ENCODE peak calls at places on chromosome 1, in ten cellular contexts. One of them, this sample, is unnamed.

GRCh38 chr1:198088360-198089071 is 68.3 kb upstream of the NEK7 start:
- DNase-seq in psoas muscle: no peak
- DNase-seq in cardiac fibroblast: peak
- DNase-seq in hepatocyte: peak
- DNase-seq in brain microvascular endothelial cell: peak
- DNase-seq in epithelial cell of esophagus: peak
- DNase-seq in neural progenitor cell: peak
- DNase-seq in fibroblast of pulmonary artery: peak
- DNase-seq in upper lobe of left lung: peak
- DNase-seq in esophagus squamous epithelium: no peak
- DNase-seq in this sample: peak

GRCh38 chr1:115492880-115493279 is 148.9 kb upstream of the VANGL1 start:
- DNase-seq in psoas muscle: no peak
- DNase-seq in cardiac fibroblast: peak
- DNase-seq in hepatocyte: no peak
- DNase-seq in brain microvascular endothelial cell: no peak
- DNase-seq in epithelial cell of esophagus: peak
- DNase-seq in neural progenitor cell: no peak
- DNase-seq in fibroblast of pulmonary artery: no peak
- DNase-seq in upper lobe of left lung: no peak
- DNase-seq in esophagus squamous epithelium: no peak
- DNase-seq in this sample: peak

GRCh38 chr1:216562383-216562782 is 139.1 kb upstream of the USH2A start:
- DNase-seq in psoas muscle: no peak
- DNase-seq in cardiac fibroblast: no peak
- DNase-seq in hepatocyte: no peak
- DNase-seq in brain microvascular endothelial cell: no peak
- DNase-seq in epithelial cell of esophagus: no peak
- DNase-seq in neural progenitor cell: peak
- DNase-seq in fibroblast of pulmonary artery: no peak
- DNase-seq in upper lobe of left lung: no peak
- DNase-seq in esophagus squamous epithelium: no peak
- DNase-seq in this sample: no peak

GRCh38 chr1:245142171-245142798 is 12.5 kb upstream of the KIF26B start:
- DNase-seq in psoas muscle: no peak
- DNase-seq in cardiac fibroblast: no peak
- DNase-seq in hepatocyte: no peak
- DNase-seq in brain microvascular endothelial cell: no peak
- DNase-seq in epithelial cell of esophagus: no peak
- DNase-seq in neural progenitor cell: no peak
- DNase-seq in fibroblast of pulmonary artery: no peak
- DNase-seq in upper lobe of left lung: no peak
- DNase-seq in esophagus squamous epithelium: no peak
- DNase-seq in this sample: no peak

GRCh38 chr1:226526801-226527595 is 21.6 kb upstream of the STUM start:
- DNase-seq in psoas muscle: peak
- DNase-seq in cardiac fibroblast: peak
- DNase-seq in hepatocyte: no peak
- DNase-seq in brain microvascular endothelial cell: peak
- DNase-seq in epithelial cell of esophagus: peak
- DNase-seq in neural progenitor cell: peak
- DNase-seq in fibroblast of pulmonary artery: peak
- DNase-seq in upper lobe of left lung: no peak
- DNase-seq in esophagus squamous epithelium: no peak
- DNase-seq in this sample: peak

GRCh38 chr1:214957330-214958137 is 125.0 kb upstream of the KCNK2 start:
- DNase-seq in psoas muscle: no peak
- DNase-seq in cardiac fibroblast: peak
- DNase-seq in hepatocyte: peak
- DNase-seq in brain microvascular endothelial cell: peak
- DNase-seq in epithelial cell of esophagus: peak
- DNase-seq in neural progenitor cell: no peak
- DNase-seq in fibroblast of pulmonary artery: peak
- DNase-seq in upper lobe of left lung: no peak
- DNase-seq in esophagus squamous epithelium: no peak
- DNase-seq in this sample: peak

GRCh38 chr1:167512262-167512661 is 6.1 kb downstream of the CD247 start:
- DNase-seq in psoas muscle: no peak
- DNase-seq in cardiac fibroblast: no peak
- DNase-seq in hepatocyte: no peak
- DNase-seq in brain microvascular endothelial cell: no peak
- DNase-seq in epithelial cell of esophagus: no peak
- DNase-seq in neural progenitor cell: no peak
- DNase-seq in fibroblast of pulmonary artery: no peak
- DNase-seq in upper lobe of left lung: no peak
- DNase-seq in esophagus squamous epithelium: no peak
- DNase-seq in this sample: no peak

GRCh38 chr1:245039196-245039595 is 115.6 kb upstream of the KIF26B start:
- DNase-seq in psoas muscle: no peak
- DNase-seq in cardiac fibroblast: no peak
- DNase-seq in hepatocyte: no peak
- DNase-seq in brain microvascular endothelial cell: no peak
- DNase-seq in epithelial cell of esophagus: no peak
- DNase-seq in neural progenitor cell: no peak
- DNase-seq in fibroblast of pulmonary artery: no peak
- DNase-seq in upper lobe of left lung: no peak
- DNase-seq in esophagus squamous epithelium: no peak
- DNase-seq in this sample: no peak

GRCh38 chr1:172993640-172994039 is 57.1 kb downstream of the TNFSF18 start:
- DNase-seq in psoas muscle: no peak
- DNase-seq in cardiac fibroblast: peak
- DNase-seq in hepatocyte: no peak
- DNase-seq in brain microvascular endothelial cell: no peak
- DNase-seq in epithelial cell of esophagus: no peak
- DNase-seq in neural progenitor cell: no peak
- DNase-seq in fibroblast of pulmonary artery: peak
- DNase-seq in upper lobe of left lung: no peak
- DNase-seq in esophagus squamous epithelium: no peak
- DNase-seq in this sample: no peak

GRCh38 chr1:180924939-180925338 is 12.2 kb downstream of the KIAA1614 start:
- DNase-seq in psoas muscle: no peak
- DNase-seq in cardiac fibroblast: no peak
- DNase-seq in hepatocyte: no peak
- DNase-seq in brain microvascular endothelial cell: no peak
- DNase-seq in epithelial cell of esophagus: no peak
- DNase-seq in neural progenitor cell: no peak
- DNase-seq in fibroblast of pulmonary artery: no peak
- DNase-seq in upper lobe of left lung: no peak
- DNase-seq in esophagus squamous epithelium: no peak
- DNase-seq in this sample: no peak

GRCh38 chr1:200628223-200628868 is 7.8 kb upstream of the KIF14 start:
- DNase-seq in psoas muscle: no peak
- DNase-seq in cardiac fibroblast: no peak
- DNase-seq in hepatocyte: no peak
- DNase-seq in brain microvascular endothelial cell: no peak
- DNase-seq in epithelial cell of esophagus: no peak
- DNase-seq in neural progenitor cell: no peak
- DNase-seq in fibroblast of pulmonary artery: no peak
- DNase-seq in upper lobe of left lung: no peak
- DNase-seq in esophagus squamous epithelium: no peak
- DNase-seq in this sample: no peak
- H3K4me3 ChIP-seq in psoas muscle: no peak
- H3K4me3 ChIP-seq in cardiac fibroblast: no peak
- H3K4me3 ChIP-seq in hepatocyte: no peak
- H3K4me3 ChIP-seq in brain microvascular endothelial cell: no peak
- H3K4me3 ChIP-seq in epithelial cell of esophagus: no peak
- H3K4me3 ChIP-seq in neural progenitor cell: no peak
- H3K4me3 ChIP-seq in fibroblast of pulmonary artery: no peak
- H3K4me3 ChIP-seq in upper lobe of left lung: no peak
- H3K4me3 ChIP-seq in esophagus squamous epithelium: no peak
- H3K4me3 ChIP-seq in this sample: no peak

GRCh38 chr1:45230537-45230936 is 24.1 kb upstream of the ZSWIM5 start:
- DNase-seq in psoas muscle: no peak
- DNase-seq in cardiac fibroblast: no peak
- DNase-seq in hepatocyte: no peak
- DNase-seq in brain microvascular endothelial cell: no peak
- DNase-seq in epithelial cell of esophagus: peak
- DNase-seq in neural progenitor cell: no peak
- DNase-seq in fibroblast of pulmonary artery: no peak
- DNase-seq in upper lobe of left lung: no peak
- DNase-seq in esophagus squamous epithelium: no peak
- DNase-seq in this sample: no peak
- TF ChIP-seq CTCF in psoas muscle: no peak
- TF ChIP-seq CTCF in cardiac fibroblast: no peak
- TF ChIP-seq CTCF in hepatocyte: peak
- TF ChIP-seq CTCF in brain microvascular endothelial cell: peak
- TF ChIP-seq CTCF in epithelial cell of esophagus: peak
- TF ChIP-seq CTCF in neural progenitor cell: peak
- TF ChIP-seq CTCF in fibroblast of pulmonary artery: no peak
- TF ChIP-seq CTCF in upper lobe of left lung: no peak
- TF ChIP-seq CTCF in esophagus squamous epithelium: peak
- TF ChIP-seq CTCF in this sample: no peak

GRCh38 chr1:113396102-113396501 is 5.8 kb downstream of the MAGI3 start:
- DNase-seq in psoas muscle: no peak
- DNase-seq in cardiac fibroblast: no peak
- DNase-seq in hepatocyte: no peak
- DNase-seq in brain microvascular endothelial cell: no peak
- DNase-seq in epithelial cell of esophagus: no peak
- DNase-seq in neural progenitor cell: no peak
- DNase-seq in fibroblast of pulmonary artery: no peak
- DNase-seq in upper lobe of left lung: no peak
- DNase-seq in esophagus squamous epithelium: no peak
- DNase-seq in this sample: no peak

GRCh38 chr1:113394863-113395259 is 4.5 kb downstream of the MAGI3 start:
- DNase-seq in psoas muscle: no peak
- DNase-seq in cardiac fibroblast: no peak
- DNase-seq in hepatocyte: no peak
- DNase-seq in brain microvascular endothelial cell: no peak
- DNase-seq in epithelial cell of esophagus: no peak
- DNase-seq in neural progenitor cell: no peak
- DNase-seq in fibroblast of pulmonary artery: no peak
- DNase-seq in upper lobe of left lung: no peak
- DNase-seq in esophagus squamous epithelium: no peak
- DNase-seq in this sample: no peak

GRCh38 chr1:113399063-113399583 is 8.8 kb downstream of the MAGI3 start:
- DNase-seq in psoas muscle: no peak
- DNase-seq in cardiac fibroblast: no peak
- DNase-seq in hepatocyte: no peak
- DNase-seq in brain microvascular endothelial cell: no peak
- DNase-seq in epithelial cell of esophagus: no peak
- DNase-seq in neural progenitor cell: no peak
- DNase-seq in fibroblast of pulmonary artery: no peak
- DNase-seq in upper lobe of left lung: no peak
- DNase-seq in esophagus squamous epithelium: no peak
- DNase-seq in this sample: no peak

GRCh38 chr1:113394043-113394862 is 3.9 kb downstream of the MAGI3 start:
- DNase-seq in psoas muscle: no peak
- DNase-seq in cardiac fibroblast: no peak
- DNase-seq in hepatocyte: peak
- DNase-seq in brain microvascular endothelial cell: no peak
- DNase-seq in epithelial cell of esophagus: no peak
- DNase-seq in neural progenitor cell: no peak
- DNase-seq in fibroblast of pulmonary artery: no peak
- DNase-seq in upper lobe of left lung: no peak
- DNase-seq in esophagus squamous epithelium: no peak
- DNase-seq in this sample: no peak

DNA sequence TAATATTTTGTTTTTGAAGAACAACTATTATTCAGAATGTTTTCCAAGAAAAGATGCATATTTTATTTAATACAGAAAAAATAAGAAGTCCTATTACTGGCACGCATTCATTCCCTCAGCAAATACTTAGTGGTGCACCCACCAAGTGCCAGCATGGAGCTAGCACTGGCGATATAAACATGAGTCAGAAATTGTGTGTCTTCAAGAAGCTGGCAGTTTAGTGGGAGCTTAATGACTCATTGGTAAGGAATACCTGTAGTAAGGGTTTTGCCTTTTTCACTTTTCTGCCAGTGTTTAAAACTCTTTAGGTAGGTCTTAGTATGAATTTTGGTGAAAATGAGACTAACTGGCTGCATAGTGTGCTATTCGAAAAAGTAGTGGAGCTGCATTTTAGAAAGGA is 6.3 kb downstream of the MAGI3 start:
- DNase-seq in psoas muscle: no peak
- DNase-seq in cardiac fibroblast: peak
- DNase-seq in hepatocyte: peak
- DNase-seq in brain microvascular endothelial cell: peak
- DNase-seq in epithelial cell of esophagus: peak
- DNase-seq in neural progenitor cell: no peak
- DNase-seq in fibroblast of pulmonary artery: peak
- DNase-seq in upper lobe of left lung: no peak
- DNase-seq in esophagus squamous epithelium: no peak
- DNase-seq in this sample: peak
- H3K4me3 ChIP-seq in psoas muscle: no peak
- H3K4me3 ChIP-seq in cardiac fibroblast: no peak
- H3K4me3 ChIP-seq in hepatocyte: no peak
- H3K4me3 ChIP-seq in brain microvascular endothelial cell: no peak
- H3K4me3 ChIP-seq in epithelial cell of esophagus: no peak
- H3K4me3 ChIP-seq in neural progenitor cell: no peak
- H3K4me3 ChIP-seq in fibroblast of pulmonary artery: no peak
- H3K4me3 ChIP-seq in upper lobe of left lung: no peak
- H3K4me3 ChIP-seq in esophagus squamous epithelium: no peak
- H3K4me3 ChIP-seq in this sample: no peak

GRCh38 chr1:185559684-185560310 is 174.4 kb upstream of the HMCN1 start:
- DNase-seq in psoas muscle: no peak
- DNase-seq in cardiac fibroblast: peak
- DNase-seq in hepatocyte: peak
- DNase-seq in brain microvascular endothelial cell: peak
- DNase-seq in epithelial cell of esophagus: peak
- DNase-seq in neural progenitor cell: peak
- DNase-seq in fibroblast of pulmonary artery: peak
- DNase-seq in upper lobe of left lung: peak
- DNase-seq in esophagus squamous epithelium: no peak
- DNase-seq in this sample: peak

GRCh38 chr1:185551008-185551407 is 183.2 kb upstream of the HMCN1 start:
- DNase-seq in psoas muscle: no peak
- DNase-seq in cardiac fibroblast: no peak
- DNase-seq in hepatocyte: no peak
- DNase-seq in brain microvascular endothelial cell: no peak
- DNase-seq in epithelial cell of esophagus: no peak
- DNase-seq in neural progenitor cell: no peak
- DNase-seq in fibroblast of pulmonary artery: no peak
- DNase-seq in upper lobe of left lung: peak
- DNase-seq in esophagus squamous epithelium: no peak
- DNase-seq in this sample: no peak

GRCh38 chr1:185559151-185559550 is 175.0 kb upstream of the HMCN1 start:
- DNase-seq in psoas muscle: no peak
- DNase-seq in cardiac fibroblast: no peak
- DNase-seq in hepatocyte: no peak
- DNase-seq in brain microvascular endothelial cell: no peak
- DNase-seq in epithelial cell of esophagus: no peak
- DNase-seq in neural progenitor cell: no peak
- DNase-seq in fibroblast of pulmonary artery: no peak
- DNase-seq in upper lobe of left lung: no peak
- DNase-seq in esophagus squamous epithelium: no peak
- DNase-seq in this sample: no peak

GRCh38 chr1:185556551-185556950 is 177.6 kb upstream of the HMCN1 start:
- DNase-seq in psoas muscle: no peak
- DNase-seq in cardiac fibroblast: peak
- DNase-seq in hepatocyte: no peak
- DNase-seq in brain microvascular endothelial cell: no peak
- DNase-seq in epithelial cell of esophagus: no peak
- DNase-seq in neural progenitor cell: no peak
- DNase-seq in fibroblast of pulmonary artery: peak
- DNase-seq in upper lobe of left lung: no peak
- DNase-seq in esophagus squamous epithelium: no peak
- DNase-seq in this sample: peak

DNA sequence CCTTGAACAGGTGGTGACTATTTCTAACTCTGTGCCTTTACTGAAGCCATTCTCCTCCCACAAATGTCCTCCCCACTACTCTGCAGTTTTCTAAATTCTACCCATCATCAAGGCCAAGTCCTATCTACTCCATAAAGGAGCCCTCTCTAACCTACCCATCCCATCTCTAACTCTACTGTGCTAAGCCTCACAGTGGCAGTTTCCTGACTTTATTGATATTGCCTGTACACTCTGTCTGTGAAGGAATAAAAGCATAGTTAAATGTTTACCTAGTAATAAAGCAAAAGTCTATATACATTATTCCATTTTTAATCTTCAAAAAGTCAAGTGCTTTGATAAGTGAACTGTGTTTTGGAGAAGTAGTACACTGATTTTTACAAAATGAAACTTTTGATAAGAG is 178.4 kb upstream of the HMCN1 start:
- DNase-seq in psoas muscle: no peak
- DNase-seq in cardiac fibroblast: no peak
- DNase-seq in hepatocyte: no peak
- DNase-seq in brain microvascular endothelial cell: no peak
- DNase-seq in epithelial cell of esophagus: no peak
- DNase-seq in neural progenitor cell: no peak
- DNase-seq in fibroblast of pulmonary artery: no peak
- DNase-seq in upper lobe of left lung: no peak
- DNase-seq in esophagus squamous epithelium: no peak
- DNase-seq in this sample: no peak
- TF ChIP-seq CTCF in psoas muscle: no peak
- TF ChIP-seq CTCF in cardiac fibroblast: no peak
- TF ChIP-seq CTCF in hepatocyte: no peak
- TF ChIP-seq CTCF in brain microvascular endothelial cell: no peak
- TF ChIP-seq CTCF in epithelial cell of esophagus: no peak
- TF ChIP-seq CTCF in neural progenitor cell: no peak
- TF ChIP-seq CTCF in fibroblast of pulmonary artery: no peak
- TF ChIP-seq CTCF in upper lobe of left lung: no peak
- TF ChIP-seq CTCF in esophagus squamous epithelium: no peak
- TF ChIP-seq CTCF in this sample: no peak